ENCODE peak calls at places on chromosomes 7 and 10, in six cellular contexts. M is NCI-H146; Z is left cardiac atrium; X is naive thymus-derived CD4-positive, alpha-beta T cell; Y is LoVo; S is GM13976. J is an unnamed sample.

GRCh38 chr10:92418221-92418620 is 127.3 kb downstream of the MARCHF5 start:
- DNase-seq in Z (no peak), Y (no peak), X (no peak), M (no peak), S (no peak), J (no peak)

GRCh38 chr7:133572087-133572486 is 319.2 kb downstream of the EXOC4 start:
- DNase-seq in X (no peak), Z (no peak), M (no peak), Y (no peak), S (no peak), J (no peak)

GRCh38 chr7:50226139-50226538 is 78.4 kb upstream of the IKZF1 start:
- DNase-seq in X (no peak), Z (no peak), S (no peak), M (no peak), Y (no peak), J (no peak)

GRCh38 chr7:42347616-42348015 is 110.6 kb upstream of the GLI3 start:
- DNase-seq in M (no peak), Y (no peak), S (no peak), X (no peak), Z (no peak), J (no peak)

GRCh38 chr10:97270523-97271154 is 21.8 kb downstream of the ARHGAP19 start:
- DNase-seq in Y (no peak), Z (no peak), M (no peak), S (no peak), X (no peak), J (no peak)

GRCh38 chr10:32616438-32616837 is 170.5 kb downstream of the CCDC7 start:
- DNase-seq in Y (no peak), M (no peak), S (no peak), Z (no peak), X (no peak), J (no peak)

GRCh38 chr10:24463683-24464426 is 254.9 kb downstream of the KIAA1217 start:
- DNase-seq in X (no peak), M (no peak), Z (no peak), S (peak), Y (peak), J (no peak)

GRCh38 chr7:135971366-135971725 is 5.8 kb downstream of the MTPN start:
- DNase-seq in Z (no peak), S (no peak), X (no peak), M (no peak), Y (no peak), J (no peak)

GRCh38 chr7:41964849-41965745 is 262.2 kb upstream of the INHBA start:
- DNase-seq in Z (no peak), Y (no peak), M (no peak), S (no peak), X (no peak), J (no peak)

GRCh38 chr10:103512591-103513382 is 19.3 kb downstream of the NEURL1 start:
- DNase-seq in Y (peak), Z (no peak), M (peak), X (no peak), S (no peak), J (no peak)

GRCh38 chr10:8312861-8313260 is 258.4 kb downstream of the GATA3 start:
- DNase-seq in X (no peak), Z (no peak), Y (no peak), M (no peak), S (no peak), J (no peak)